ENCODE peak calls at places on chromosomes 1 and 21, in five cellular contexts. W is HL-60, Q is cardiac muscle cell, E is uterus, T is colonic mucosa. H is an unnamed sample.

GRCh38 chr1:115105836-115106235 is 16.5 kb upstream of the TSPAN2 start:
- DNase-seq in W (peak; percentile 87), Q (no peak), E (no peak), T (no peak), H (no peak)

GRCh38 chr1:31036749-31037500 is 28.6 kb downstream of the PUM1 start:
- DNase-seq in W (no peak), Q (no peak), E (no peak), T (no peak), H (no peak)

GRCh38 chr1:39509360-39510009 is 18.0 kb downstream of the BMP8A start:
- DNase-seq in W (no peak), Q (peak; percentile 82), E (peak; percentile 52), T (peak; percentile 42), H (peak; percentile 52)

GRCh38 chr1:150572918-150573647 is 6.3 kb downstream of the MCL1 start:
- DNase-seq in W (no peak), Q (peak; percentile 49), E (no peak), T (no peak), H (no peak)

GRCh38 chr21:36419996-36420395 is 34.8 kb downstream of the CHAF1B start:
- DNase-seq in W (peak; percentile 38), Q (peak; percentile 94), E (peak; percentile 70), T (peak; percentile 68), H (peak; percentile 75)

GRCh38 chr1:204959374-204959773 is 83.6 kb upstream of the CNTN2 start:
- DNase-seq in W (no peak), Q (no peak), E (no peak), T (no peak), H (no peak)

GRCh38 chr1:244655186-244655585 is 2.3 kb downstream of the DESI2 start:
- DNase-seq in W (no peak), Q (no peak), E (no peak), T (no peak), H (no peak)

GRCh38 chr1:162381383-162381782 is at the start of gene C1orf226:
- DNase-seq in W (no peak), Q (no peak), E (no peak), T (peak; percentile 77), H (no peak)

GRCh38 chr21:24204641-24205040 is 1402.6 kb downstream of the MRPL39 start:
- DNase-seq in W (no peak), Q (no peak), E (no peak), T (no peak), H (no peak)

GRCh38 chr1:238558746-238559145 is 668.0 kb upstream of the ZP4 start:
- DNase-seq in W (no peak), Q (no peak), E (no peak), T (no peak), H (no peak)

GRCh38 chr1:90707363-90707710 is 9.8 kb downstream of the BARHL2 start:
- DNase-seq in W (no peak), Q (peak; percentile 61), E (no peak), T (no peak), H (peak; percentile 66)
- H3K4me3 ChIP-seq in W (no peak overlapping the region), Q (peak overlapping the region; percentile 28), E (no peak overlapping the region), T (peak overlapping the region; percentile 20), H (no peak overlapping the region)

DNA sequence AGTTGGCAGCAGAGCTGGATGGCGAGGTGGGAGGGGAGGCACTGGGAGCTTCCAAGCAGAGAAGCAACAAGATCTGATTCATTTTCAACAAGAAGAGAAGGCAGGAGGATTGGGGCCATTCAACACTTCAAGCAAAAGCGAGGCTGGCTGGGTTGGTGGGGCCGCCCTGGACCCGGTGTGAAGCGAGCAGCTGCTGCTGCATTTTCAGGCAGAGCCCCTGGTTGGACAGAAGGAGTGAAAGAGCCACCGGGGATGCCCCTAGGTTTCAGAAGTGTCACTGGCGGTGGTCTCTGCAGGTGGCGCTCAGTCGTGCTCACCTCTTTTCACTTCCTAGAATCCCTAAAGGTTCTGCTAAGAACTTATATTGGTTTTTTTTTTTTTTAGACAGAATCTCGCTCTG is 18.0 kb downstream of the SLC2A7 start:
- DNase-seq in W (no peak), Q (no peak), E (no peak), T (no peak), H (no peak)
- TF ChIP-seq CTCF in W (no peak), Q (no peak), E (no peak), T (no peak), H (no peak)

GRCh38 chr1:41582851-41583657 is 98.6 kb upstream of the EDN2 start:
- DNase-seq in W (no peak), Q (no peak), E (no peak), T (no peak), H (no peak)
- H3K4me3 ChIP-seq in W (no peak overlapping the region), Q (no peak overlapping the region), E (no peak overlapping the region), T (no peak overlapping the region), H (no peak overlapping the region)

GRCh38 chr1:209802780-209803152 is 3.2 kb downstream of the IRF6 start:
- DNase-seq in W (no peak), Q (no peak), E (no peak), T (no peak), H (no peak)

GRCh38 chr1:209796733-209797025 is 9.3 kb downstream of the IRF6 start:
- DNase-seq in W (no peak), Q (no peak), E (no peak), T (no peak), H (no peak)

GRCh38 chr1:209800984-209801834 is 4.7 kb downstream of the IRF6 start:
- DNase-seq in W (no peak), Q (no peak), E (peak; percentile 36), T (no peak), H (no peak)

GRCh38 chr1:209802117-209802779 is 3.7 kb downstream of the IRF6 start:
- DNase-seq in W (no peak), Q (no peak), E (no peak), T (no peak), H (no peak)

DNA sequence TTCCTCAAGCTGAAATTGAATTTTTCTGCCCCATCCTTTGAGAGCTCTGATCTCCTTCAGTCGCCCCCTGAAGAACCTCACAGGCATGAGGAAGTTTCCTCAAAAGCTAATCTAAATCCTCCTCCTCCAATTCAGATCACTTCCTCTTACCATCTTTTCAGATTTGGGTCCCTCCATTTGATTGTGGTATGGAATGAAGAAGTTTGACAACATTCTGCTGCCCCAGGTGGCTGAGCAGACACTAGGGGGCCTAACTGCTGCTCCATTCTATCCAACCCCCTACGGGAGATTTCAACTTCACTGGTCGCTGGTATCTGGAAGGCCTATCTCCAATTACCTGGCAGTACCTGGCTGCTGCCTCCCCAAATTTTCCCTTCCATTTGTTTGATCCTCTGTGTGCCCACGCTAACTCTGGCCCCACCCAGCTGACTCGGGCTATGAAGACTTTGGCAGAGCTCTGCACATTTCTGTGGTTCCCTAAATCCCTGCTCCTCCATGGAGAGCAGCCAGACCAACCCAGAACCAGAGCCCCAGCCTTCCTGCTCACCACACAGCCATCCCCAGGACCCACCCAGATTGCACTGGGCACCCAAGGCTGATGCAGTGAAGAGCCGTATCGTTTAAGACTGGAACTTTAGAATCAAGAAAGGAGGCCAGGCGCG is 7.8 kb downstream of the IRF6 start:
- DNase-seq in W (no peak), Q (no peak), E (no peak), T (no peak), H (no peak)
- TF ChIP-seq CTCF in W (peak; percentile 12), Q (no peak), E (no peak), T (no peak), H (no peak)